ENCODE peak calls at places on chromosomes 16 and 17, in four cellular contexts. R, P, Y and H are unnamed samples.

GRCh38 chr17:38667099-38667786 is 7.5 kb downstream of the EPOP start:
- DNase-seq in P (peak), R (peak), Y (peak), H (peak)

GRCh38 chr16:89448656-89449055 is 41.7 kb downstream of the ANKRD11 start:
- DNase-seq in P (no peak), Y (no peak), R (no peak), H (no peak)

GRCh38 chr17:20095366-20096080 is 86.4 kb downstream of the SPECC1 start:
- DNase-seq in P (peak), R (peak), Y (peak), H (peak)

GRCh38 chr17:45791041-45791582 is 7.0 kb downstream of the CRHR1 start:
- DNase-seq in P (no peak), Y (no peak), R (no peak), H (no peak)

GRCh38 chr16:89375686-89376085 is 114.7 kb downstream of the ANKRD11 start:
- DNase-seq in R (no peak), Y (no peak), P (no peak), H (no peak)

GRCh38 chr17:50953831-50954601 is 87.9 kb upstream of the TOB1 start:
- DNase-seq in Y (peak), P (peak), R (no peak), H (peak)

GRCh38 chr17:7133424-7133823 is 18.8 kb upstream of the ASGR2 start:
- DNase-seq in Y (peak), R (peak), P (no peak), H (peak)

GRCh38 chr16:58000706-58001676 is at the start of gene USB1:
- DNase-seq in P (peak), R (peak), Y (peak), H (peak)

GRCh38 chr17:7959503-7960253 is 27.7 kb downstream of the CNTROB start:
- DNase-seq in R (no peak), P (no peak), Y (peak), H (no peak)

GRCh38 chr16:87828071-87828971 is 41.0 kb downstream of the SLC7A5 start:
- DNase-seq in Y (no peak), P (no peak), R (no peak), H (no peak)

GRCh38 chr17:62819511-62820221 is 11.6 kb upstream of the MARCHF10 start:
- DNase-seq in P (peak), Y (peak), R (peak), H (peak)

GRCh38 chr17:41806685-41807445 is 4.9 kb downstream of the P3H4 start:
- DNase-seq in P (no peak), R (no peak), Y (no peak), H (no peak)

GRCh38 chr16:58652741-58653140 is 23.1 kb upstream of the CNOT1 start:
- DNase-seq in P (peak), Y (peak), R (peak), H (peak)

GRCh38 chr16:30957456-30958163 is at the start of gene SETD1A:
- DNase-seq in P (peak), R (peak), Y (peak), H (peak)

GRCh38 chr16:30956601-30957455 is 726 bp upstream of the SETD1A start:
- DNase-seq in P (peak), Y (peak), R (peak), H (peak)

GRCh38 chr16:30954993-30955392 is 2.6 kb upstream of the SETD1A start:
- DNase-seq in Y (no peak), R (no peak), P (no peak), H (no peak)

GRCh38 chr16:30961384-30961783 is 3.8 kb downstream of the SETD1A start:
- DNase-seq in Y (no peak), P (no peak), R (no peak), H (no peak)

DNA sequence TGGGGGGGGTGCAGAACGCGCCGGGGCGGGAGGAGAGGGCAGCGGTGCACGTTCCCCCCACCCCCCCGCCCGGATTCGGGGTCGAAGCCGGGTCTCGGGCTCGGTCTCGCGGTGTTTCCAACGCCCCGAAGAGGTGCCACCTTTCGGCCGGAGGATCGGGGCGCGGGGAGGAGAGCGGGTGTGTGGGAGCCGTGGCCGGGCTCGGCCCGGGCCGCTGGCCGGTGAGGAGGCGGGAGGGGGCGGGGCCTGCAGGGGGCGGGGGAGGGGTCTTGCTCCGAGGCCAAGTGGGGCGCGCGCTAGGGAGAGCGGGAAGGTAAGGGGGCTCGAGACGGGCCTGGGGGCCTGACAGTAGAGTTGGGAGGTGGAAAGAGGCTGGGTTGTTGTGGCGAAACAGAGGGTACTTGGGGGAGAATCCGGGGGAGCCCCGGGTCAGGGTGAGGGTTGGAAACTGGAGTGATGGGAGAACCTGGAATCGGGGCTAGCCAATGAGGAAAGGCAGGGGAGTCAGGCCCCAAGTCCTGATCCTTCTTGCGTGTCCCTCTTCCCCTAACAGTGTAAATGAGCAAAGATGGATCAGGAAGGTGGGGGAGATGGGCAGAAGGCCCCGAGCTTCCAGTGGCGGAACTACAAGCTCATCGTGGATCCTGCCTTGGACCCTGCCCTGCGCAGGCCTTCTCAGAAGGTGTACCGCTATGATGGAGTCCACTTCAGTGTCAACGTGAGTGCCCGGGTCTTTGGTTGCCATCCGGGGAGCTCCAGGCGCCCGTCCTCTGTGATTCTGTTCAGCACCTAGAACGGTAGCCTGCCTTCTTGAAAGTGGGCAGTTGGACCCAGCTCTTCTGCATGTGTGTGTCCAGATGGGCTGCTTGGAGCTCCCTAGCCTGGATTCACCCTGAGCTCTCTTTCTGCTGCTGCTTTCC is 870 bp downstream of the SETD1A start:
- DNase-seq in P (peak), Y (peak), R (peak), H (peak)
- H3K14ac ChIP-seq in P (peak), Y (no peak), R (no peak), H (no peak)

GRCh38 chr17:63962298-63962744 is 10.4 kb downstream of the SCN4A start:
- DNase-seq in P (no peak), Y (no peak), R (no peak), H (no peak)
- H2BK5ac ChIP-seq in P (no peak), Y (no peak), R (peak), H (no peak)

GRCh38 chr17:76453431-76453743 is 435 bp upstream of the UBE2O start:
- DNase-seq in R (no peak), P (no peak), Y (no peak), H (no peak)

GRCh38 chr17:76451480-76451879 is 1.5 kb downstream of the UBE2O start:
- DNase-seq in P (no peak), Y (peak), R (no peak), H (no peak)

GRCh38 chr17:76449126-76449525 is 3.8 kb downstream of the UBE2O start:
- DNase-seq in Y (no peak), R (no peak), P (no peak), H (no peak)

GRCh38 chr17:76452102-76452645 is 778 bp downstream of the UBE2O start:
- DNase-seq in R (no peak), Y (peak), P (no peak), H (no peak)

DNA sequence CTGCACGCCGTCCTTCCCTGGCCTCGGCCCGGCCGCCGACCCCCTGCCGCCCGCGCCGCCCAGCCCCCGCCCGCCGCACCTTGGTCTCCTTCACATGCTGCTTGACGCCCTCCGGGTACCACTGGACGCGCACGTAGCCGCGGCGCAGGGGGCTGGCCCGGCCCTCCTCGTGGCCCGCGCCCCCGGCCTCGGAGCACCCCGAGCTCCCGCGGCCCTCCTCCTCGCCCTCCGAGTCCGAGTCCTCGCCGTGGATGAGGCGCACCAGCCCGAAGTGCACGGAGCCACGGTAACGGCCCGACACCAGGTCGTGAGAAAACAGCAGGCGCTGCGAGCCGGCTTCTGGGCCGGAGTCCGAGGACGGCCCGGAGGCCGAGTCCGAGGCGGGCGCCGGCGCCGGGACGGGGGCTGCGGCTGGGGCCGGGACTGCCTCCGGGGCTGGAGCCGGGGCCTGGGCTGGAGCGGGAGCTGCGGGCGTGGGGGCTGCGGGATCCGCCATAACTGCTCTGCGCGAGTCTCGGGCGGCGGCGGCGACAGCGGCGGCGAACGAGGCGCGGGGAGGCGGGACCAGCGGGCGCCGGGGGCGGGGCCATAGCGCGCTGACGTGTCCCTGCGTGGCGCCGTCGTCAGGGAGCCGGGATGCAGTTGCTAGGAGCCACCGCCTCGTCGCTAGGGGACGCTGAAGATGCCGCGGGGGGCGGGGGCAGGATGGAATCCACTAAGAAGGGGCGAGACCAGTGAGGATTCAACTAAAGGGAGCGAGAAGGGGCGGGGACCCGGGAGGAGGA is at the start of gene UBE2O:
- DNase-seq in P (peak), R (peak), Y (peak), H (peak)
- H3K14ac ChIP-seq in P (peak), R (peak), Y (no peak), H (peak)

GRCh38 chr16:787261-787966 is 767 bp downstream of the RPUSD1 start:
- DNase-seq in P (no peak), Y (no peak), R (no peak), H (no peak)

GRCh38 chr16:784431-784830 is 3.8 kb downstream of the RPUSD1 start:
- DNase-seq in R (no peak), Y (no peak), P (no peak), H (no peak)

GRCh38 chr16:787978-788398 is at the start of gene RPUSD1:
- DNase-seq in Y (peak), R (no peak), P (no peak), H (no peak)

GRCh38 chr16:783404-784161 is 4.6 kb downstream of the RPUSD1 start:
- DNase-seq in R (no peak), P (peak), Y (no peak), H (no peak)

GRCh38 chr16:785563-786535 is 2.3 kb downstream of the RPUSD1 start:
- DNase-seq in P (peak), Y (peak), R (peak), H (peak)
- H2BK5ac ChIP-seq in P (no peak), Y (no peak), R (peak), H (no peak)